ENCODE peak calls at places on chromosome 21, in ten cellular contexts. E is K562, K is WTC11, O is A549, B is HCT116, F is endothelial cell of umbilical vein, L is SK-N-SH, T is HepG2, R is GM12878, W is H1. J is an unnamed sample.

GRCh38 chr21:44969965-44970755 is 30.3 kb downstream of the SLX9 start:
- DNase-seq in E (no peak), K (no peak), O (no peak), B (no peak), F (peak), L (no peak), T (no peak), R (no peak), W (no peak), J (peak)

GRCh38 chr21:8994640-8995511 is 1526.5 kb upstream of the TPTE start:
- DNase-seq in E (no peak), K (no peak), O (no peak), B (no peak), F (no peak), L (no peak), T (peak), R (no peak), W (no peak), J (no peak)

GRCh38 chr21:19228241-19228640 is 824.7 kb upstream of the TMPRSS15 start:
- DNase-seq in E (no peak), K (no peak), O (no peak), B (no peak), F (no peak), L (no peak), T (no peak), R (no peak), W (no peak), J (no peak)

GRCh38 chr21:27564684-27565280 is 597.9 kb upstream of the ADAMTS5 start:
- DNase-seq in E (peak), K (peak), O (no peak), B (no peak), F (peak), L (peak), T (no peak), R (no peak), W (peak), J (peak)

GRCh38 chr21:26918318-26919065 is 48.4 kb downstream of the ADAMTS5 start:
- DNase-seq in E (no peak), K (no peak), O (no peak), B (no peak), F (no peak), L (no peak), T (no peak), R (no peak), W (no peak), J (no peak)

GRCh38 chr21:25586242-25586805 is 21.0 kb downstream of the MRPL39 start:
- DNase-seq in E (no peak), K (no peak), O (no peak), B (no peak), F (no peak), L (no peak), T (no peak), R (no peak), W (no peak), J (no peak)

GRCh38 chr21:39660191-39660590 is 47.5 kb downstream of the B3GALT5 start:
- DNase-seq in E (no peak), K (no peak), O (no peak), B (no peak), F (peak), L (peak), T (no peak), R (no peak), W (no peak), J (no peak)

GRCh38 chr21:38351961-38352521 is 95.2 kb downstream of the KCNJ15 start:
- DNase-seq in E (no peak), K (no peak), O (peak), B (no peak), F (peak), L (no peak), T (no peak), R (no peak), W (peak), J (no peak)

DNA sequence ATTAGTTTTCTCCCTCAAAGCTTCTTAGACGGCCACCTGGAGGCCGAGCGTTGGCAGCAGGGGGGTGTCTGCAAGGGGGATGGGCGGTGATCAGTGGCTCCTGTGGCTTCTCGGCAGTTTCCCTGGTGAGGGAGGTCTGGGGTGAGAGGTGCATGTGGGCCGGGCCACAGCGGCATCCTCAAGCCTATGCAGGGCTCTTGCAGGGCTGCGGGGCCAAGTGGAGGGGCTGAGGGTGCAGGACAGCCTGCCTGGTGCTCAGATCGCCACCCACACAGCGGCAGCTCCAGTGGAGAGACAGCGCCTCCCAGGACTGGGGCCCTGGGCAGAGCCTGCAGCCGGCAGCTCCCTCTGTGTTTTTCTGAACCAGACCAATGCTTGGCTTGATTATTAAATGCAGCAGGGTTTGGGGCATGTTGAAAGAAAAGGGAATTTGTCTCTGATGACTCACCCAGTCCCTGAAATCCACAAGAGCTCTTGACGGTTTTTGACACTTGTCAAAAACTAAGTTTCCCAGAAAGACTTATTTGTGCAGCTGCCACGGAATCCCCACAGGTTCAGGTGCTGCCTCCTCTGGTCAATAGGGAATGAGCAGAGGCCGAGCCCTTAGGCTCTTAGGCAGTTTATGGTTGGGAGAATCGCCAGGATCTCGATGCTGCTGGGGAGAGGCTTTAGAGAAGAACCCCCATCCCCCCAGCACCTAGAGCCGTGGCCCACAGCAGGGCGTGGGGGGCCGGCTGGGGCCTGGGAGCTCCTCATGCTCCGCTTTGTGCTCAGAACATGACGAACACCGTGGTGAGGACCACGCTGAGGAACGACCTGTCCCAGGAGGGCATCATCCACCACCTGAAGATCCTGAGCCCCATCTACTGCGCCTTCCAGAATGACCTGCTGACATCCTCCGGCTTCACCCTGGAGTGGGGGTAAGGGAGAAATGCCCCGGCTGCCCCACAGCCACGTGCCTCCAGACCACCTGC is 54.7 kb downstream of the UMODL1 start:
- DNase-seq in E (peak), K (peak), O (no peak), B (no peak), F (no peak), L (no peak), T (peak), R (no peak), W (no peak), J (peak)
- TF ChIP-seq CTCF in E (peak), K (no peak), O (no peak), B (peak), F (no peak), L (no peak), T (no peak), R (no peak), W (peak), J (peak)

GRCh38 chr21:14685568-14685967 is 139.5 kb upstream of the SAMSN1 start:
- DNase-seq in E (no peak), K (no peak), O (no peak), B (no peak), F (no peak), L (no peak), T (no peak), R (peak), W (no peak), J (peak)

GRCh38 chr21:14688412-14688811 is 142.3 kb upstream of the SAMSN1 start:
- DNase-seq in E (no peak), K (no peak), O (no peak), B (no peak), F (no peak), L (no peak), T (no peak), R (peak), W (no peak), J (no peak)

GRCh38 chr21:14684071-14684470 is 138.0 kb upstream of the SAMSN1 start:
- DNase-seq in E (no peak), K (no peak), O (no peak), B (no peak), F (no peak), L (no peak), T (no peak), R (peak), W (no peak), J (peak)

GRCh38 chr21:14686466-14687276 is 140.6 kb upstream of the SAMSN1 start:
- DNase-seq in E (no peak), K (no peak), O (no peak), B (no peak), F (no peak), L (no peak), T (no peak), R (peak), W (no peak), J (peak)

DNA sequence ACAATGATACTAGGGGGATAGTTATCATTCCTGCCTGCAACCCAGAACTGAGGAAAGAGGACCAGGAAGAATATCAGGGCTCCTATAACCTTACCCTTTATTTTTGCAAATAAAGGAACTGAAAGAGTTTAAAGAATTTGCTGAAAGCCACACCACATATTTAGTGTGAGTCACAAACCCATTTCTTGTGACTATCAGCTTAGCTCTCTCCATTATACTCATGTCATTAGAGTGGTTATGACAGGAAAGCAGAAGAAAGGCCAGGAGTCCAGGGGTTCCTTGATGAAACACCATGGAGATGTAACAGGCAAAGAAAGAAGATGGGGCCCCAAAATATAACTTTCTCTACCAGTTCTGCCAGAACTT is 141.1 kb upstream of the SAMSN1 start:
- DNase-seq in E (no peak), K (no peak), O (no peak), B (no peak), F (no peak), L (no peak), T (no peak), R (peak), W (no peak), J (peak)
- TF ChIP-seq MAX in E (no peak), K (no peak), O (no peak), B (no peak), F (no peak), L (no peak), T (no peak), R (no peak), W (no peak), J (no peak)

DNA sequence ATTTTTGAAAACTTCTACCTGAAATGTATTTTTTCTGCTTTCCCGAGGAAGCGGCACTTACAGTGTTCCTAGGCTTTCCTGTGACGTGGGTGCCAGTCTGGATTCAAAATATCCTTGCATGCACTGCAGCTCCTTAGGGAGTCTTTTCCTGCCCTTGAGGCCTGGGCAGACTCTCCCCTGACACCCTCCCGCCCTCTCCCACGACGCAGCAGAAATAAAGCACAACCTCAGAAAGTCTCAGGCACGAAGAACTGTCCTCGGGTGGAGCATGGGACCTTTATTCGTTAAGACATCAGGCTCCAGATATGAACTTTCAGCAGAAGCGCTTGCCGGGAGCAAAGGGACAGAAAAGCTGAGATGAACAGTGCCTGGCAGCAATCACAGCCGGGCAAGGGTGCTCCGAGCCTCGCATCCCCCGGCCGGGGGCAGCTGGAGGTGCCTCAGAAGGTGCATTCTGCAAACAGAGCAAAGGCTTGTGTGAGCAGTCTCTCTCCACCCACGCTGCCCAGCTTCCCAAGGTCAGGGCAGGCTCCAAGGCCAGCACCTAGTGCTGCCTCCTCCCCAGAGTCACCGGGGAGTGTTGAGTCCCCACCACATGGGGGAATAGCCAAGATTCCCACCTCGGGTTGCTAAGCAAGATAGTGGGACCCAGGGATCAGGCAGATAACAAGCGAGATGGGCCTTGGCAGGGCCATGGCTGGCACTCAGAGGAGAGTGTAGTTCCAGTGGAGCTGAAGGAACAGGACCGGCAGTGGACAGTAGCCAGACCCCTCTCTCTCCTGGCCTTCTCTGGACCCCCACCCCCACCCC is 3.2 kb downstream of the TFF3 start:
- DNase-seq in E (no peak), K (no peak), O (no peak), B (no peak), F (no peak), L (no peak), T (no peak), R (no peak), W (no peak), J (no peak)
- TF ChIP-seq CTCF in E (no peak), K (no peak), O (no peak), B (no peak), F (no peak), L (no peak), T (no peak), R (no peak), W (no peak), J (no peak)

GRCh38 chr21:14547834-14548513 is 1.9 kb upstream of the SAMSN1 start:
- DNase-seq in E (no peak), K (no peak), O (no peak), B (no peak), F (no peak), L (no peak), T (no peak), R (no peak), W (no peak), J (no peak)

GRCh38 chr21:14543983-14544382 is 2.1 kb downstream of the SAMSN1 start:
- DNase-seq in E (no peak), K (no peak), O (no peak), B (no peak), F (no peak), L (no peak), T (no peak), R (no peak), W (no peak), J (no peak)

GRCh38 chr21:14548751-14549150 is 2.6 kb upstream of the SAMSN1 start:
- DNase-seq in E (no peak), K (no peak), O (no peak), B (no peak), F (no peak), L (no peak), T (no peak), R (no peak), W (no peak), J (peak)

GRCh38 chr21:14542638-14543037 is 3.5 kb downstream of the SAMSN1 start:
- DNase-seq in E (no peak), K (no peak), O (no peak), B (no peak), F (no peak), L (no peak), T (no peak), R (no peak), W (no peak), J (peak)

DNA sequence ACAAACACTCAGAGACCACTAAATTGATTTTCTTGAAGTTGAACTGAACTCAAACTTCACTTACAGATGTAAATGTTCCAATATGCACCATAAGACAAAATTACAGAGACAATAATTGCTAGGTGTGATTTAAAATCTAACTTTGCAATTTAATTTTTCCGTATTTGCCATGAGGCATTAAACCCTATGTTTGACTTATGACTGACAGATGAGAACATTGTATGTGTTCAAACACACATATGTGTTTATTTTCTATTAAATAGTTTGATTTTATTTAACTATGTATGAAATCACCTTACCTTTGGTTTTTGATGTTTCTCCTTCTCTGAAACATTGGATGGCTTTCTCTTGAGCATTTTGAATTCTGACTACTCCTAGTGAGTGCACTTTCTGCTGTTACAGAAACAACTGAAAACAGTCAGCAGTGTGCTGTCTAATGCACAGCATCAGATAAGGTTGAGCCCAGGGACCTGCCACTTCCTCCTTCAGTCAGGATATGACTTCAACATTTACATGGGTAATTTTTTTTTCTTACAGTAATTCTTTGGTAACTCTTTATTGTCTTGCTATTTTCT is at the start of gene SAMSN1:
- DNase-seq in E (peak), K (no peak), O (no peak), B (no peak), F (peak), L (no peak), T (no peak), R (peak), W (no peak), J (peak)
- TF ChIP-seq MAX in E (no peak), K (no peak), O (no peak), B (no peak), F (no peak), L (no peak), T (no peak), R (no peak), W (no peak), J (no peak)

J was measured in NB4.